ENCODE peak calls at places on chromosome 5, in seven cellular contexts. One of them, this sample, is unnamed.

GRCh38 chr5:76199321-76200318 is 116.4 kb downstream of the SV2C start:
- DNase-seq in EH: no peak
- DNase-seq in stimulated activated CD8-positive, alpha-beta memory T cell treated with anti-CD3 and anti-CD28 coated beads, Interleukin-12 subunit alpha, Interleukin-12 subunit beta, amount 100 ng/mL, for 4 hours: no peak
- DNase-seq in brain microvascular endothelial cell: no peak
- DNase-seq in progenitor cell of endocrine pancreas: no peak
- DNase-seq in activated T-helper 1 cell treated with anti-CD3 and anti-CD28 coated beads, Interleukin-12 subunit alpha, Interleukin-12 subunit beta, Interleukin-2, Interleukin-4 antibody, amounts not matched to agents 30 ng/mL and 10 ng/mL and 1 ng/mL, durations not matched to agents 14 hours and 24 hours and 36 hours: no peak
- DNase-seq in IMR-90: no peak
- DNase-seq in this sample: no peak

GRCh38 chr5:35003018-35003957 is 44.5 kb downstream of the AGXT2 start:
- DNase-seq in stimulated activated CD8-positive, alpha-beta memory T cell treated with anti-CD3 and anti-CD28 coated beads, Interleukin-12 subunit alpha, Interleukin-12 subunit beta, amount 100 ng/mL, for 4 hours: no peak
- DNase-seq in progenitor cell of endocrine pancreas: peak; percentile 39
- DNase-seq in IMR-90: peak; percentile 46
- DNase-seq in brain microvascular endothelial cell: peak; percentile 31
- DNase-seq in activated T-helper 1 cell treated with anti-CD3 and anti-CD28 coated beads, Interleukin-12 subunit alpha, Interleukin-12 subunit beta, Interleukin-2, Interleukin-4 antibody, amounts not matched to agents 30 ng/mL and 10 ng/mL and 1 ng/mL, durations not matched to agents 14 hours and 24 hours and 36 hours: peak; percentile 40
- DNase-seq in EH: peak; percentile 66
- DNase-seq in this sample: no peak

GRCh38 chr5:132426525-132427138 is 57.1 kb downstream of the SLC22A5 start:
- DNase-seq in stimulated activated CD8-positive, alpha-beta memory T cell treated with anti-CD3 and anti-CD28 coated beads, Interleukin-12 subunit alpha, Interleukin-12 subunit beta, amount 100 ng/mL, for 4 hours: peak; percentile 49
- DNase-seq in brain microvascular endothelial cell: peak; percentile 93
- DNase-seq in activated T-helper 1 cell treated with anti-CD3 and anti-CD28 coated beads, Interleukin-12 subunit alpha, Interleukin-12 subunit beta, Interleukin-2, Interleukin-4 antibody, amounts not matched to agents 30 ng/mL and 10 ng/mL and 1 ng/mL, durations not matched to agents 14 hours and 24 hours and 36 hours: peak; percentile 67
- DNase-seq in progenitor cell of endocrine pancreas: no peak
- DNase-seq in IMR-90: peak; percentile 97
- DNase-seq in EH: peak; percentile 95
- DNase-seq in this sample: peak; percentile 94

GRCh38 chr5:39194466-39195136 is 24.8 kb downstream of the FYB1 start:
- DNase-seq in EH: peak; percentile 89
- DNase-seq in brain microvascular endothelial cell: peak; percentile 95
- DNase-seq in IMR-90: peak; percentile 84
- DNase-seq in activated T-helper 1 cell treated with anti-CD3 and anti-CD28 coated beads, Interleukin-12 subunit alpha, Interleukin-12 subunit beta, Interleukin-2, Interleukin-4 antibody, amounts not matched to agents 30 ng/mL and 10 ng/mL and 1 ng/mL, durations not matched to agents 14 hours and 24 hours and 36 hours: no peak
- DNase-seq in progenitor cell of endocrine pancreas: no peak
- DNase-seq in stimulated activated CD8-positive, alpha-beta memory T cell treated with anti-CD3 and anti-CD28 coated beads, Interleukin-12 subunit alpha, Interleukin-12 subunit beta, amount 100 ng/mL, for 4 hours: no peak
- DNase-seq in this sample: peak; percentile 60

GRCh38 chr5:115415143-115415491 is 118.7 kb upstream of the CCDC112 start:
- DNase-seq in IMR-90: peak; percentile 82
- DNase-seq in activated T-helper 1 cell treated with anti-CD3 and anti-CD28 coated beads, Interleukin-12 subunit alpha, Interleukin-12 subunit beta, Interleukin-2, Interleukin-4 antibody, amounts not matched to agents 30 ng/mL and 10 ng/mL and 1 ng/mL, durations not matched to agents 14 hours and 24 hours and 36 hours: no peak
- DNase-seq in brain microvascular endothelial cell: peak; percentile 66
- DNase-seq in EH: peak; percentile 48
- DNase-seq in progenitor cell of endocrine pancreas: no peak
- DNase-seq in stimulated activated CD8-positive, alpha-beta memory T cell treated with anti-CD3 and anti-CD28 coated beads, Interleukin-12 subunit alpha, Interleukin-12 subunit beta, amount 100 ng/mL, for 4 hours: no peak
- DNase-seq in this sample: peak; percentile 84

GRCh38 chr5:7827602-7828001 is 23.3 kb downstream of the CFAP90 start:
- DNase-seq in activated T-helper 1 cell treated with anti-CD3 and anti-CD28 coated beads, Interleukin-12 subunit alpha, Interleukin-12 subunit beta, Interleukin-2, Interleukin-4 antibody, amounts not matched to agents 30 ng/mL and 10 ng/mL and 1 ng/mL, durations not matched to agents 14 hours and 24 hours and 36 hours: no peak
- DNase-seq in brain microvascular endothelial cell: no peak
- DNase-seq in progenitor cell of endocrine pancreas: no peak
- DNase-seq in stimulated activated CD8-positive, alpha-beta memory T cell treated with anti-CD3 and anti-CD28 coated beads, Interleukin-12 subunit alpha, Interleukin-12 subunit beta, amount 100 ng/mL, for 4 hours: no peak
- DNase-seq in EH: no peak
- DNase-seq in IMR-90: no peak
- DNase-seq in this sample: no peak

GRCh38 chr5:81848368-81848767 is 97.5 kb upstream of the SSBP2 start:
- DNase-seq in EH: peak; percentile 32
- DNase-seq in IMR-90: no peak
- DNase-seq in stimulated activated CD8-positive, alpha-beta memory T cell treated with anti-CD3 and anti-CD28 coated beads, Interleukin-12 subunit alpha, Interleukin-12 subunit beta, amount 100 ng/mL, for 4 hours: no peak
- DNase-seq in progenitor cell of endocrine pancreas: no peak
- DNase-seq in brain microvascular endothelial cell: no peak
- DNase-seq in activated T-helper 1 cell treated with anti-CD3 and anti-CD28 coated beads, Interleukin-12 subunit alpha, Interleukin-12 subunit beta, Interleukin-2, Interleukin-4 antibody, amounts not matched to agents 30 ng/mL and 10 ng/mL and 1 ng/mL, durations not matched to agents 14 hours and 24 hours and 36 hours: no peak
- DNase-seq in this sample: no peak

GRCh38 chr5:35198681-35199080 is 31.6 kb downstream of the PRLR start:
- DNase-seq in activated T-helper 1 cell treated with anti-CD3 and anti-CD28 coated beads, Interleukin-12 subunit alpha, Interleukin-12 subunit beta, Interleukin-2, Interleukin-4 antibody, amounts not matched to agents 30 ng/mL and 10 ng/mL and 1 ng/mL, durations not matched to agents 14 hours and 24 hours and 36 hours: no peak
- DNase-seq in progenitor cell of endocrine pancreas: no peak
- DNase-seq in stimulated activated CD8-positive, alpha-beta memory T cell treated with anti-CD3 and anti-CD28 coated beads, Interleukin-12 subunit alpha, Interleukin-12 subunit beta, amount 100 ng/mL, for 4 hours: no peak
- DNase-seq in IMR-90: no peak
- DNase-seq in brain microvascular endothelial cell: peak; percentile 12
- DNase-seq in EH: peak; percentile 54
- DNase-seq in this sample: no peak

GRCh38 chr5:131305906-131306305 is 42.1 kb downstream of the CDC42SE2 start:
- DNase-seq in progenitor cell of endocrine pancreas: no peak
- DNase-seq in activated T-helper 1 cell treated with anti-CD3 and anti-CD28 coated beads, Interleukin-12 subunit alpha, Interleukin-12 subunit beta, Interleukin-2, Interleukin-4 antibody, amounts not matched to agents 30 ng/mL and 10 ng/mL and 1 ng/mL, durations not matched to agents 14 hours and 24 hours and 36 hours: no peak
- DNase-seq in brain microvascular endothelial cell: peak; percentile 78
- DNase-seq in IMR-90: peak; percentile 64
- DNase-seq in stimulated activated CD8-positive, alpha-beta memory T cell treated with anti-CD3 and anti-CD28 coated beads, Interleukin-12 subunit alpha, Interleukin-12 subunit beta, amount 100 ng/mL, for 4 hours: no peak
- DNase-seq in EH: peak; percentile 46
- DNase-seq in this sample: peak; percentile 75

GRCh38 chr5:131305138-131305650 is 41.3 kb downstream of the CDC42SE2 start:
- DNase-seq in IMR-90: no peak
- DNase-seq in progenitor cell of endocrine pancreas: no peak
- DNase-seq in EH: no peak
- DNase-seq in activated T-helper 1 cell treated with anti-CD3 and anti-CD28 coated beads, Interleukin-12 subunit alpha, Interleukin-12 subunit beta, Interleukin-2, Interleukin-4 antibody, amounts not matched to agents 30 ng/mL and 10 ng/mL and 1 ng/mL, durations not matched to agents 14 hours and 24 hours and 36 hours: no peak
- DNase-seq in brain microvascular endothelial cell: no peak
- DNase-seq in stimulated activated CD8-positive, alpha-beta memory T cell treated with anti-CD3 and anti-CD28 coated beads, Interleukin-12 subunit alpha, Interleukin-12 subunit beta, amount 100 ng/mL, for 4 hours: no peak
- DNase-seq in this sample: no peak

GRCh38 chr5:143228597-143229293 is 174.7 kb downstream of the NR3C1 start:
- DNase-seq in activated T-helper 1 cell treated with anti-CD3 and anti-CD28 coated beads, Interleukin-12 subunit alpha, Interleukin-12 subunit beta, Interleukin-2, Interleukin-4 antibody, amounts not matched to agents 30 ng/mL and 10 ng/mL and 1 ng/mL, durations not matched to agents 14 hours and 24 hours and 36 hours: no peak
- DNase-seq in IMR-90: no peak
- DNase-seq in EH: no peak
- DNase-seq in progenitor cell of endocrine pancreas: no peak
- DNase-seq in stimulated activated CD8-positive, alpha-beta memory T cell treated with anti-CD3 and anti-CD28 coated beads, Interleukin-12 subunit alpha, Interleukin-12 subunit beta, amount 100 ng/mL, for 4 hours: no peak
- DNase-seq in brain microvascular endothelial cell: no peak
- DNase-seq in this sample: no peak

GRCh38 chr5:119321569-119322311 is 34.1 kb upstream of the TNFAIP8 start:
- DNase-seq in activated T-helper 1 cell treated with anti-CD3 and anti-CD28 coated beads, Interleukin-12 subunit alpha, Interleukin-12 subunit beta, Interleukin-2, Interleukin-4 antibody, amounts not matched to agents 30 ng/mL and 10 ng/mL and 1 ng/mL, durations not matched to agents 14 hours and 24 hours and 36 hours: no peak
- DNase-seq in IMR-90: no peak
- DNase-seq in EH: no peak
- DNase-seq in brain microvascular endothelial cell: no peak
- DNase-seq in progenitor cell of endocrine pancreas: no peak
- DNase-seq in stimulated activated CD8-positive, alpha-beta memory T cell treated with anti-CD3 and anti-CD28 coated beads, Interleukin-12 subunit alpha, Interleukin-12 subunit beta, amount 100 ng/mL, for 4 hours: no peak
- DNase-seq in this sample: no peak

GRCh38 chr5:172010278-172010677 is 3.8 kb upstream of the FBXW11 start:
- DNase-seq in activated T-helper 1 cell treated with anti-CD3 and anti-CD28 coated beads, Interleukin-12 subunit alpha, Interleukin-12 subunit beta, Interleukin-2, Interleukin-4 antibody, amounts not matched to agents 30 ng/mL and 10 ng/mL and 1 ng/mL, durations not matched to agents 14 hours and 24 hours and 36 hours: no peak
- DNase-seq in progenitor cell of endocrine pancreas: no peak
- DNase-seq in EH: peak; percentile 39
- DNase-seq in IMR-90: no peak
- DNase-seq in stimulated activated CD8-positive, alpha-beta memory T cell treated with anti-CD3 and anti-CD28 coated beads, Interleukin-12 subunit alpha, Interleukin-12 subunit beta, amount 100 ng/mL, for 4 hours: no peak
- DNase-seq in brain microvascular endothelial cell: peak; percentile 39
- DNase-seq in this sample: peak; percentile 22

GRCh38 chr5:52844885-52845284 is 57.2 kb downstream of the ITGA1 start:
- DNase-seq in EH: peak; percentile 68
- DNase-seq in stimulated activated CD8-positive, alpha-beta memory T cell treated with anti-CD3 and anti-CD28 coated beads, Interleukin-12 subunit alpha, Interleukin-12 subunit beta, amount 100 ng/mL, for 4 hours: no peak
- DNase-seq in IMR-90: peak; percentile 61
- DNase-seq in brain microvascular endothelial cell: no peak
- DNase-seq in progenitor cell of endocrine pancreas: no peak
- DNase-seq in activated T-helper 1 cell treated with anti-CD3 and anti-CD28 coated beads, Interleukin-12 subunit alpha, Interleukin-12 subunit beta, Interleukin-2, Interleukin-4 antibody, amounts not matched to agents 30 ng/mL and 10 ng/mL and 1 ng/mL, durations not matched to agents 14 hours and 24 hours and 36 hours: no peak
- DNase-seq in this sample: peak; percentile 36

GRCh38 chr5:64665243-64665642 is 25.1 kb upstream of the SHISAL2B start:
- DNase-seq in progenitor cell of endocrine pancreas: no peak
- DNase-seq in stimulated activated CD8-positive, alpha-beta memory T cell treated with anti-CD3 and anti-CD28 coated beads, Interleukin-12 subunit alpha, Interleukin-12 subunit beta, amount 100 ng/mL, for 4 hours: no peak
- DNase-seq in IMR-90: no peak
- DNase-seq in activated T-helper 1 cell treated with anti-CD3 and anti-CD28 coated beads, Interleukin-12 subunit alpha, Interleukin-12 subunit beta, Interleukin-2, Interleukin-4 antibody, amounts not matched to agents 30 ng/mL and 10 ng/mL and 1 ng/mL, durations not matched to agents 14 hours and 24 hours and 36 hours: no peak
- DNase-seq in brain microvascular endothelial cell: no peak
- DNase-seq in EH: no peak
- DNase-seq in this sample: no peak

GRCh38 chr5:112697301-112697700 is 40.4 kb upstream of the APC start:
- DNase-seq in EH: no peak
- DNase-seq in brain microvascular endothelial cell: no peak
- DNase-seq in progenitor cell of endocrine pancreas: no peak
- DNase-seq in activated T-helper 1 cell treated with anti-CD3 and anti-CD28 coated beads, Interleukin-12 subunit alpha, Interleukin-12 subunit beta, Interleukin-2, Interleukin-4 antibody, amounts not matched to agents 30 ng/mL and 10 ng/mL and 1 ng/mL, durations not matched to agents 14 hours and 24 hours and 36 hours: no peak
- DNase-seq in stimulated activated CD8-positive, alpha-beta memory T cell treated with anti-CD3 and anti-CD28 coated beads, Interleukin-12 subunit alpha, Interleukin-12 subunit beta, amount 100 ng/mL, for 4 hours: no peak
- DNase-seq in IMR-90: no peak
- DNase-seq in this sample: no peak